ENCODE peak calls at places on chromosome 16, in six cellular contexts. W, Q, T, L, S and C are unnamed samples.

GRCh38 chr16:56726926-56727325 is 3.0 kb upstream of the NUP93 start:
- DNase-seq in W (no peak), Q (no peak), T (no peak), L (no peak), S (no peak), C (no peak)

GRCh38 chr16:87955302-87956168 is 4.3 kb downstream of the BANP start:
- DNase-seq in W (no peak), Q (no peak), T (no peak), L (no peak), S (no peak), C (no peak)

GRCh38 chr16:89105599-89106151 is 12.0 kb downstream of the ACSF3 start:
- DNase-seq in W (no peak), Q (no peak), T (no peak), L (no peak), S (no peak), C (no peak)

GRCh38 chr16:68503334-68503733 is 35.8 kb upstream of the ZFP90 start:
- DNase-seq in W (no peak), Q (no peak), T (no peak), L (no peak), S (no peak), C (no peak)

GRCh38 chr16:31700530-31701388 is 172.8 kb upstream of the ZNF267 start:
- DNase-seq in W (no peak), Q (peak), T (peak), L (no peak), S (peak), C (peak)

GRCh38 chr16:630815-631405 is at the start of gene WFIKKN1:
- DNase-seq in W (no peak), Q (no peak), T (no peak), L (no peak), S (no peak), C (no peak)

GRCh38 chr16:49697631-49698030 is 158.3 kb downstream of the ZNF423 start:
- DNase-seq in W (no peak), Q (no peak), T (no peak), L (no peak), S (no peak), C (no peak)

GRCh38 chr16:46929378-46930332 is 43.8 kb downstream of the DNAJA2 start:
- DNase-seq in W (peak), Q (peak), T (peak), L (peak), S (peak), C (peak)

GRCh38 chr16:84768798-84769177 is 51.0 kb upstream of the CRISPLD2 start:
- DNase-seq in W (no peak), Q (no peak), T (no peak), L (no peak), S (no peak), C (no peak)

GRCh38 chr16:53123753-53124152 is 69.0 kb downstream of the CHD9 start:
- DNase-seq in W (no peak), Q (no peak), T (no peak), L (no peak), S (peak), C (no peak)

GRCh38 chr16:28218109-28218508 is 6.3 kb upstream of the XPO6 start:
- DNase-seq in W (peak), Q (peak), T (peak), L (peak), S (peak), C (peak)

GRCh38 chr16:3661922-3662321 is 7.4 kb downstream of the DNASE1 start:
- DNase-seq in W (no peak), Q (no peak), T (no peak), L (no peak), S (no peak), C (no peak)

GRCh38 chr16:27408602-27409031 is 6.6 kb downstream of the IL21R start:
- DNase-seq in W (no peak), Q (no peak), T (no peak), L (no peak), S (no peak), C (no peak)

GRCh38 chr16:23502466-23502865 is 7.8 kb downstream of the GGA2 start:
- DNase-seq in W (no peak), Q (no peak), T (no peak), L (no peak), S (no peak), C (no peak)

GRCh38 chr16:15897834-15898254 is 9.4 kb upstream of the CEP20 start:
- DNase-seq in W (no peak), Q (no peak), T (no peak), L (no peak), S (peak), C (no peak)

GRCh38 chr16:53904533-53904932 is 200.6 kb downstream of the FTO start:
- DNase-seq in W (no peak), Q (no peak), T (no peak), L (no peak), S (no peak), C (no peak)

GRCh38 chr16:10923650-10924214 is 18.5 kb downstream of the DEXI start:
- DNase-seq in W (no peak), Q (no peak), T (no peak), L (no peak), S (no peak), C (no peak)